ENCODE peak calls at places on chromosomes 1 and 21, in six cellular contexts. L, I, F, E, X and R are unnamed samples.

GRCh38 chr1:227317541-227318002 is 720 bp downstream of the CDC42BPA start:
- DNase-seq in F (no peak), E (peak; percentile 16), I (peak; percentile 60), L (peak; percentile 64), X (peak; percentile 58), R (peak; percentile 23)

GRCh38 chr1:201760516-201760915 is 68.4 kb upstream of the IPO9 start:
- DNase-seq in L (no peak), I (no peak), X (peak; percentile 46), F (no peak), E (no peak), R (no peak)

GRCh38 chr1:90386899-90387334 is 330.2 kb downstream of the BARHL2 start:
- DNase-seq in F (no peak), I (peak; percentile 40), E (no peak), L (no peak), X (no peak), R (no peak)

GRCh38 chr1:230049731-230050130 is 17.3 kb upstream of the GALNT2 start:
- DNase-seq in X (no peak), E (no peak), I (no peak), L (no peak), F (no peak), R (no peak)

GRCh38 chr1:36350659-36351171 is 27.3 kb upstream of the EVA1B start:
- DNase-seq in I (peak; percentile 81), E (no peak), X (peak; percentile 90), F (peak; percentile 60), L (no peak), R (peak; percentile 90)

GRCh38 chr1:101769520-101769919 is 227.2 kb downstream of the OLFM3 start:
- DNase-seq in E (no peak), X (peak; percentile 1), I (peak; percentile 20), L (no peak), F (no peak), R (no peak)

GRCh38 chr21:38343691-38344090 is 86.9 kb downstream of the KCNJ15 start:
- DNase-seq in F (peak; percentile 89), E (no peak), X (no peak), L (no peak), I (peak; percentile 26), R (no peak)

GRCh38 chr1:6086762-6087401 is 41.2 kb downstream of the KCNAB2 start:
- DNase-seq in I (no peak), X (no peak), F (no peak), L (no peak), E (no peak), R (no peak)

GRCh38 chr1:161718559-161719324 is 2.6 kb upstream of the FCRLB start:
- DNase-seq in I (no peak), E (no peak), F (no peak), L (no peak), X (no peak), R (no peak)

GRCh38 chr1:44101356-44101755 is 17.3 kb upstream of the KLF17 start:
- DNase-seq in F (no peak), E (no peak), X (no peak), L (no peak), I (no peak), R (no peak)

GRCh38 chr1:24850353-24850905 is 79.6 kb downstream of the RUNX3 start:
- DNase-seq in L (no peak), E (no peak), X (no peak), I (peak; percentile 51), F (no peak), R (no peak)

GRCh38 chr1:197660389-197660788 is 114.9 kb downstream of the DENND1B start:
- DNase-seq in F (no peak), X (peak; percentile 3), E (no peak), L (no peak), I (no peak), R (no peak)

GRCh38 chr1:209746469-209747269 is 9.2 kb upstream of the TRAF3IP3 start:
- DNase-seq in L (no peak), E (no peak), I (no peak), X (no peak), F (no peak), R (no peak)

GRCh38 chr1:230900984-230901383 is 32.7 kb upstream of the C1orf198 start:
- DNase-seq in F (no peak), L (no peak), I (no peak), X (no peak), E (no peak), R (no peak)

GRCh38 chr1:228376651-228377631 is 29.7 kb downstream of the TRIM11 start:
- DNase-seq in L (no peak), E (no peak), X (no peak), I (no peak), F (no peak), R (no peak)

GRCh38 chr1:228543396-228543795 is 56.2 kb downstream of the RNF187 start:
- DNase-seq in I (no peak), F (no peak), X (no peak), E (no peak), L (no peak), R (no peak)

GRCh38 chr1:98903261-98903660 is 101.4 kb downstream of the PLPPR5 start:
- DNase-seq in I (peak; percentile 91), X (peak; percentile 31), L (no peak), E (peak; percentile 32), F (no peak), R (peak; percentile 59)